ENCODE peak calls at places on chromosomes 6 and 20, in five cellular contexts. Q is GM10248; K is suprapubic skin; J is WTC11; N is CD8-positive, alpha-beta T cell. V is an unnamed sample.

GRCh38 chr20:63253438-63254236 is 626 bp downstream of the NKAIN4 start:
- DNase-seq in Q (no peak), J (peak), N (no peak), K (no peak), V (peak)

GRCh38 chr6:3711776-3712175 is 39.7 kb downstream of the PXDC1 start:
- DNase-seq in J (no peak), Q (no peak), K (no peak), N (no peak), V (no peak)

GRCh38 chr6:149716584-149716983 is 1.3 kb downstream of the LATS1 start:
- DNase-seq in J (no peak), Q (no peak), K (no peak), N (no peak), V (no peak)

GRCh38 chr6:29524982-29525639 is 34.4 kb downstream of the UBD start:
- DNase-seq in N (no peak), J (no peak), Q (no peak), K (no peak), V (no peak)

GRCh38 chr6:106670236-106670635 is 40.9 kb downstream of the QRSL1 start:
- DNase-seq in K (no peak), N (no peak), Q (no peak), J (no peak), V (no peak)

GRCh38 chr6:35728663-35729348 is 8.0 kb upstream of the ARMC12 start:
- DNase-seq in Q (no peak), N (peak), K (peak), J (no peak), V (peak)

GRCh38 chr6:75551367-75551952 is 50.2 kb upstream of the SENP6 start:
- DNase-seq in K (no peak), N (no peak), J (no peak), Q (peak), V (no peak)

GRCh38 chr6:43283514-43283901 is 14.6 kb upstream of the SLC22A7 start:
- DNase-seq in Q (no peak), K (no peak), N (no peak), J (no peak), V (no peak)

GRCh38 chr6:11613858-11614257 is 76.3 kb downstream of the TMEM170B start:
- DNase-seq in J (no peak), N (no peak), K (no peak), Q (no peak), V (no peak)

GRCh38 chr20:46917155-46917554 is 22.5 kb downstream of the EYA2 start:
- DNase-seq in K (no peak), N (no peak), J (no peak), Q (no peak), V (no peak)
- TF ChIP-seq CTCF in K (no peak), N (no peak), J (no peak), Q (no peak), V (no peak)

GRCh38 chr6:84967389-84967788 is 203.0 kb upstream of the TBX18 start:
- DNase-seq in Q (peak), K (no peak), J (peak), N (no peak), V (no peak)
- TF ChIP-seq CTCF in Q (no peak), K (no peak), J (peak), N (no peak), V (no peak)

GRCh38 chr6:93369586-93370134 is 49.7 kb downstream of the EPHA7 start:
- DNase-seq in Q (no peak), N (no peak), J (no peak), K (no peak), V (no peak)
- TF ChIP-seq CTCF in Q (no peak), N (no peak), J (no peak), K (no peak), V (no peak)

DNA sequence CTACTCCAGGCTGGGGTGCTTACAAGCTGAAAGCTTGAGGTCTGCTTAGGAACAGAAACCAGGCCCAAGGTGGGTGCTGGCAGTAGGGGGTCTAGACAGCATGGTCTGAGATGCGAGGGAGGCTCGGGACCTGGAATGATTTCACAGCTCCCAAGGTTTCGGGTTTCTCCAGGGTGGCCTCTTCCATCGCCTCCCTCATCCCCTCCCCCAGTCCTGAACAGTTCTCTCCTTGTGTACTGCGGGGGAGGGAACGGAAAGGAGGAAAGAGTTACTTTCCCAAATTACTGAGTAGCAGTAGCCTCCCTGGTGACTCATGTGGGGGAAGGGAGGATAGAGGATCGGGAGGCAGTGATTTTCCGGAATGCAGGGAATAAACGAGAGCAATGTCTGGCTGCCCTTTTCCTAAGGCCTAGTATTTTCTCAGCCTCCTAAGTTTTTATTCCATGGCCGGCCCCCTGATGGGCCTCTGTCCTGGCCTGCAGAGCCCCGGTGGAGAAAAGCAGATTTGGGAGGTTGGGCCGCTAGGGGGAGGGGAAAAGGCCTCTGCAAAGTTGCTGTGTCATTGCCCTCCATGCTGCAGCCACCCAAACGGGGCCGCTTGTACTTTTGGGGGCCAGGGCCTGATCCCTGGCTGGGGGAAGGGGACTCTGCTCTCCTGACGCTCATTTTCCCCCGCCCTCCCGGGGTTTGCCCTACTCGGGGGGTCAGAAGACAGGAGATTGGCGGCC is 1.5 kb downstream of the BRD2 start:
- DNase-seq in Q (no peak), J (peak), K (peak), N (peak), V (peak)
- TF ChIP-seq CTCF in Q (no peak), J (peak), K (peak), N (no peak), V (peak)

GRCh38 chr6:50713977-50714486 is 706 bp downstream of the TFAP2D start:
- DNase-seq in Q (no peak), N (no peak), J (no peak), K (no peak), V (no peak)
- TF ChIP-seq CTCF in Q (no peak), N (no peak), J (no peak), K (no peak), V (no peak)

GRCh38 chr6:132300323-132300949 is 100.8 kb downstream of the MOXD1 start:
- DNase-seq in K (no peak), J (peak), N (no peak), Q (peak), V (no peak)
- TF ChIP-seq CTCF in K (peak), J (peak), N (peak), Q (peak), V (peak)

DNA sequence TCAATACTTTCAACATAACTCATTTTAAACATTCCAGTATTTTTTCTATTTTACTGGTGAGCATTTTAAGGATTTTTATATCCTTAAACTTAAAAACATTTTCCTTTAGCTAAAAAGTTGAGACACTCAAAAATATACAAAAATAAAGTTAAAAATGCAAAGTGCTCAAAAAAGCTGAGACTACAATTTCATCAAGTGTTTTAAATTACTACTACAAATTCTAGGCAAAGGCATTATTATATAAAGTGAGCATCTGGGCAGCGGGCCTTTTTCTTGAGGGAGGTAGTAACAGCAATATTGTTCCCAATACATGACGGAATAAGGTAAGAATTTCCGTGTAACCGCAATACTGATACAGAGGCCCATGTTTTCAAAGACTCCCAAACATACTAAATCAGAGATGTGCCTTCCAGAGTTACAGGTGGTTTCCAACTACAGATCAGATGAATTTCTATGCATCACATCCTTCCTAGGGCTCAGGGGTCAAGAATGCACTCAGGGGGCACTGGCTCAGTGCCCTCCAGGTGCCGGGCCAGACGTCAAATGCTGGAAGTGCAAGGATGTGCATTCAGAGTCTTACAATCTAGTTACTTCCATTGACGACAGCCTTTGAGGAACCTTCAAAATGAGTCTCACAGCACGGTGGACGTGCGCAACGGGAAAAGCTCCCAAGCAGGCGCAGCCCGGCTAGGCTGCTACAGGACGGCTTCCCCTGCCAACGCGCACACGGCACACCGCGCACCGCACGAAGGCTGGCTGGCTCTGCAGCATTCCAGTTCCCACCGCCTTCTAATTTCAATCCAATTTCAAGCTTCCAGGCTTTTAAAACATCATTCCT is 1.7 kb downstream of the PHF10 start:
- DNase-seq in K (no peak), Q (peak), J (peak), N (peak), V (peak)
- TF ChIP-seq CTCF in K (no peak), Q (no peak), J (no peak), N (no peak), V (no peak)

GRCh38 chr6:90479603-90479926 is 107.3 kb downstream of the MAP3K7 start:
- DNase-seq in K (no peak), J (no peak), Q (no peak), N (no peak), V (no peak)
- TF ChIP-seq CTCF in K (no peak), J (no peak), Q (no peak), N (no peak), V (no peak)

GRCh38 chr6:162582381-162582780 is 145.2 kb downstream of the PRKN start:
- DNase-seq in Q (no peak), N (no peak), K (no peak), J (no peak), V (no peak)

GRCh38 chr6:162576009-162576408 is 151.6 kb downstream of the PRKN start:
- DNase-seq in K (no peak), Q (no peak), J (no peak), N (no peak), V (no peak)

GRCh38 chr6:162580619-162581018 is 146.9 kb downstream of the PRKN start:
- DNase-seq in J (no peak), N (no peak), Q (no peak), K (no peak), V (no peak)
- TF ChIP-seq CTCF in J (no peak), N (no peak), Q (no peak), K (no peak), V (no peak)